ENCODE peak calls at places on chromosomes 4 and X, in six cellular contexts. P is cardiac muscle cell, S is LNCaP clone FGC, M is GM04504, T is endothelial cell, J is SJSA1. I is an unnamed sample.

GRCh38 chr4:74539043-74539790 is 94.3 kb downstream of the AREG start:
- DNase-seq in P (peak), S (no peak), M (no peak), T (no peak), J (no peak), I (no peak)

GRCh38 chr4:153790962-153791551 is 2.2 kb upstream of the SFRP2 start:
- DNase-seq in P (peak), S (no peak), M (no peak), T (peak), J (no peak), I (no peak)

GRCh38 chrX:124488412-124489161 is 142.2 kb downstream of the SH2D1A start:
- DNase-seq in P (no peak), S (no peak), M (no peak), T (no peak), J (no peak), I (no peak)

GRCh38 chr4:24917076-24917856 is 4.4 kb upstream of the CCDC149 start:
- DNase-seq in P (no peak), S (no peak), M (no peak), T (no peak), J (no peak), I (no peak)

GRCh38 chrX:13051529-13052172 is 7.2 kb upstream of the FAM9C start:
- DNase-seq in P (peak), S (no peak), M (no peak), T (no peak), J (no peak), I (no peak)

GRCh38 chr4:106329027-106329618 is 12.8 kb downstream of the AIMP1 start:
- DNase-seq in P (peak), S (peak), M (no peak), T (no peak), J (no peak), I (no peak)

GRCh38 chr4:2248044-2248780 is 6.3 kb upstream of the HAUS3 start:
- DNase-seq in P (no peak), S (no peak), M (no peak), T (no peak), J (peak), I (no peak)

GRCh38 chr4:15425520-15425919 is 2.3 kb upstream of the C1QTNF7 start:
- DNase-seq in P (no peak), S (no peak), M (no peak), T (no peak), J (no peak), I (no peak)

GRCh38 chrX:47193475-47194241 is at the start of gene UBA1:
- DNase-seq in P (peak), S (peak), M (peak), T (peak), J (peak), I (peak)

GRCh38 chr4:8681391-8681790 is 88.8 kb downstream of the CPZ start:
- DNase-seq in P (no peak), S (no peak), M (no peak), T (no peak), J (no peak), I (no peak)

GRCh38 chr4:111775908-111776307 is 369.3 kb upstream of the FAM241A start:
- DNase-seq in P (no peak), S (no peak), M (no peak), T (no peak), J (no peak), I (no peak)

GRCh38 chr4:140755811-140756291 is 334 bp downstream of the TBC1D9 start:
- DNase-seq in P (peak), S (no peak), M (no peak), T (peak), J (peak), I (peak)

I was measured in head of caudate nucleus.